ENCODE peak calls at places on chromosomes 16 and 17, in ten cellular contexts. A is fibroblast of pulmonary artery; V is activated CD8-positive, alpha-beta T cell treated with anti-CD3 and anti-CD28 coated beads for 36 hours; J is omental fat pad; Y is H1; R is upper lobe of right lung; Z is foreskin keratinocyte; M is AG04450; C is bronchial epithelial cell; I is K562. S is an unnamed sample.

GRCh38 chr16:397736-398332 is 835 bp downstream of the NME4 start:
- DNase-seq in V (peak), I (no peak), J (no peak), A (peak), C (peak), Y (peak), M (no peak), R (peak), Z (no peak), S (peak)

GRCh38 chr17:36550491-36551417 is 6.0 kb downstream of the GGNBP2 start:
- DNase-seq in V (no peak), Y (no peak), R (no peak), A (no peak), C (no peak), J (no peak), M (no peak), Z (no peak), I (no peak), S (no peak)

GRCh38 chr16:15513169-15513568 is 78.8 kb downstream of the BMERB1 start:
- DNase-seq in M (no peak), C (no peak), A (no peak), Z (no peak), R (no peak), J (no peak), I (no peak), Y (no peak), V (no peak), S (no peak)

GRCh38 chr17:57327176-57327970 is 71.0 kb downstream of the MSI2 start:
- DNase-seq in C (no peak), V (peak), M (no peak), A (no peak), I (no peak), Z (no peak), Y (no peak), J (no peak), R (no peak), S (no peak)

GRCh38 chr16:89448656-89449055 is 41.7 kb downstream of the ANKRD11 start:
- DNase-seq in Z (no peak), M (no peak), V (no peak), R (peak), A (no peak), J (no peak), Y (no peak), I (no peak), C (no peak), S (no peak)

GRCh38 chr17:57619061-57619937 is 125.8 kb downstream of the CCDC182 start:
- DNase-seq in I (no peak), J (no peak), C (no peak), A (peak), M (no peak), Z (no peak), Y (no peak), V (no peak), R (peak), S (peak)

GRCh38 chr17:44940321-44940720 is 7.3 kb downstream of the KIF18B start:
- DNase-seq in C (peak), J (no peak), R (no peak), Y (no peak), A (peak), V (no peak), M (no peak), Z (peak), I (no peak), S (peak)

GRCh38 chr17:40724656-40725055 is 21.1 kb upstream of the KRT24 start:
- DNase-seq in V (no peak), C (no peak), M (no peak), A (no peak), Y (no peak), J (no peak), I (no peak), Z (no peak), R (no peak), S (no peak)

GRCh38 chr17:44795421-44795820 is 34.7 kb downstream of the GJC1 start:
- DNase-seq in V (no peak), Y (no peak), I (no peak), Z (no peak), M (no peak), A (no peak), R (peak), C (no peak), J (no peak), S (no peak)

GRCh38 chr17:15502315-15503112 is 35.1 kb upstream of the CDRT4 start:
- DNase-seq in J (peak), Z (peak), Y (peak), R (peak), V (peak), I (peak), M (peak), A (peak), C (peak), S (peak)

GRCh38 chr16:67304006-67304405 is 22.5 kb downstream of the KCTD19 start:
- DNase-seq in J (no peak), Z (no peak), M (no peak), R (no peak), V (no peak), Y (no peak), C (no peak), A (no peak), I (no peak), S (peak)

GRCh38 chr17:63698886-63699637 is 863 bp downstream of the LIMD2 start:
- DNase-seq in Y (peak), R (peak), M (no peak), Z (no peak), V (peak), A (peak), I (no peak), C (no peak), J (no peak), S (peak)

GRCh38 chr16:67951485-67951884 is 7.6 kb upstream of the LCAT start:
- DNase-seq in J (no peak), V (no peak), C (no peak), A (no peak), R (no peak), I (no peak), M (no peak), Z (no peak), Y (no peak), S (no peak)

GRCh38 chr17:15287533-15288267 is 22.6 kb upstream of the PMP22 start:
- DNase-seq in M (no peak), I (no peak), Y (no peak), Z (no peak), R (no peak), V (no peak), C (no peak), J (no peak), A (no peak), S (peak)

GRCh38 chr17:79220201-79220714 is 145.6 kb downstream of the ENGASE start:
- DNase-seq in A (no peak), Y (no peak), C (no peak), I (no peak), R (no peak), J (no peak), V (no peak), Z (no peak), M (no peak), S (no peak)

GRCh38 chr17:34259151-34259550 is 4.1 kb downstream of the CCL2 start:
- DNase-seq in I (no peak), Y (no peak), Z (no peak), R (no peak), C (peak), M (no peak), A (peak), J (no peak), V (no peak), S (peak)

GRCh38 chr17:19461681-19462080 is 50.6 kb downstream of the RNF112 start:
- DNase-seq in Z (no peak), J (no peak), M (no peak), Y (peak), V (no peak), R (no peak), I (no peak), C (no peak), A (no peak), S (no peak)

GRCh38 chr17:72539981-72540897 is 419.4 kb downstream of the SOX9 start:
- DNase-seq in R (peak), M (no peak), V (peak), C (no peak), I (peak), J (peak), Y (peak), Z (peak), A (peak), S (peak)

GRCh38 chr16:48635199-48635718 is 25.3 kb upstream of the N4BP1 start:
- DNase-seq in R (peak), A (no peak), V (no peak), Z (no peak), J (no peak), C (no peak), I (no peak), Y (peak), M (no peak), S (no peak)

GRCh38 chr17:50511058-50511457 is 2.8 kb downstream of the MYCBPAP start:
- DNase-seq in R (no peak), C (peak), J (no peak), I (no peak), Z (no peak), A (peak), V (peak), M (no peak), Y (no peak), S (no peak)

GRCh38 chr17:50506298-50506697 is 1.9 kb upstream of the MYCBPAP start:
- DNase-seq in I (no peak), A (no peak), M (no peak), J (no peak), Y (no peak), C (no peak), Z (no peak), V (no peak), R (no peak), S (no peak)

GRCh38 chr17:50505731-50506130 is 2.5 kb upstream of the MYCBPAP start:
- DNase-seq in I (no peak), Y (no peak), M (no peak), R (no peak), V (no peak), C (peak), J (no peak), Z (peak), A (no peak), S (no peak)

GRCh38 chr17:50508573-50509460 is 578 bp downstream of the MYCBPAP start:
- DNase-seq in C (no peak), J (no peak), A (no peak), I (no peak), M (no peak), Z (no peak), V (no peak), Y (no peak), R (no peak), S (no peak)

GRCh38 chr17:50507871-50508572 is at the start of gene MYCBPAP:
- DNase-seq in I (peak), C (no peak), Y (peak), J (peak), M (peak), Z (no peak), R (peak), A (peak), V (peak), S (peak)
- TF ChIP-seq CTCF in I (no peak), C (peak), Y (no peak), J (no peak), M (peak), Z (peak), R (no peak), A (no peak), V (no peak), S (peak)

DNA sequence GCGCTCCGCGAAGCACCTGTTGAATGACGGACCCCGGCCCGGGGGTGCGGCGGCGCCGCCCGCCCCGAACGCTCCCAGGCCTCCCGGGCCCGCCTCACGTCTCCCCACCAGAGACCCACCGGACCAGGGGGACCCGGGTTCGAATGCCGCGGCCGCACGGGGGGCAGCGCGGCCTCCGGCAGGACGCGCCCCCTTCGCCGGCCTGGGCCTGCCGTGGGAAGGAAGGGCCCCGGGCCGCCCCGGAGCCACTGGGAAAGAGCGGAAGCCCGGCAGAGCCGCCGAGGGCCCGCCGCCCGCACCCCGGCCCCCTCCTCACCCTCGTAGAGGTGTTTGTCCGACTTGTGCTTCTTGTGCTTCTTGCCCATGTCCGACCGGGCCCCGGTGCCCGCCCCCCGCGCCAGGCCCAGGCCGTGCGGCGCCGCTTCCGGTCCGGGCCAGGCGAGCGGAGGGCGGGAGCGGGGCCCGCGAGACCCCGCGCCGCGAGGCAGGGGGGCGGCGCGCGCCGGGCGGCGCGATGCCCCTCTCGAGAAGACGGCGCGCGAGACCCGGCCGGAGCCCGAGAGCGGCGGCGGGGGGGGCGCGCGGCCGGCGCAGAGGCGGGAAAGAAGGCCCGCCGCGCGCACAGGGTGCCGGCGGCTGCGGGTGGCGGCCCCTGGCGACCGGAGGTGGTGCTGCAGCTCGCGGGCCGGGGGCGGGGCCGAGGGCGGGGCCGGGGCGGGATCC is at the start of gene BRD7:
- DNase-seq in A (peak), I (peak), V (peak), R (peak), J (no peak), Y (peak), M (no peak), Z (no peak), C (no peak), S (peak)
- TF ChIP-seq CTCF in A (no peak), I (peak), V (no peak), R (peak), J (no peak), Y (peak), M (peak), Z (peak), C (peak), S (peak)

GRCh38 chr16:58506241-58507194 is 6.6 kb downstream of the NDRG4 start:
- DNase-seq in Z (no peak), M (no peak), V (peak), I (no peak), A (no peak), R (no peak), Y (no peak), J (no peak), C (no peak), S (no peak)

GRCh38 chr16:58509256-58510096 is 5.8 kb upstream of the SETD6 start:
- DNase-seq in A (no peak), I (no peak), Z (no peak), J (no peak), V (peak), M (no peak), C (no peak), Y (no peak), R (peak), S (no peak)

GRCh38 chr16:58508671-58509251 is 6.6 kb upstream of the SETD6 start:
- DNase-seq in Y (no peak), C (no peak), V (no peak), M (no peak), R (peak), J (no peak), I (no peak), Z (no peak), A (no peak), S (no peak)

GRCh38 chr16:58507963-58508670 is 7.2 kb upstream of the SETD6 start:
- DNase-seq in C (no peak), A (no peak), I (no peak), M (no peak), Y (no peak), R (no peak), J (no peak), Z (no peak), V (peak), S (no peak)

DNA sequence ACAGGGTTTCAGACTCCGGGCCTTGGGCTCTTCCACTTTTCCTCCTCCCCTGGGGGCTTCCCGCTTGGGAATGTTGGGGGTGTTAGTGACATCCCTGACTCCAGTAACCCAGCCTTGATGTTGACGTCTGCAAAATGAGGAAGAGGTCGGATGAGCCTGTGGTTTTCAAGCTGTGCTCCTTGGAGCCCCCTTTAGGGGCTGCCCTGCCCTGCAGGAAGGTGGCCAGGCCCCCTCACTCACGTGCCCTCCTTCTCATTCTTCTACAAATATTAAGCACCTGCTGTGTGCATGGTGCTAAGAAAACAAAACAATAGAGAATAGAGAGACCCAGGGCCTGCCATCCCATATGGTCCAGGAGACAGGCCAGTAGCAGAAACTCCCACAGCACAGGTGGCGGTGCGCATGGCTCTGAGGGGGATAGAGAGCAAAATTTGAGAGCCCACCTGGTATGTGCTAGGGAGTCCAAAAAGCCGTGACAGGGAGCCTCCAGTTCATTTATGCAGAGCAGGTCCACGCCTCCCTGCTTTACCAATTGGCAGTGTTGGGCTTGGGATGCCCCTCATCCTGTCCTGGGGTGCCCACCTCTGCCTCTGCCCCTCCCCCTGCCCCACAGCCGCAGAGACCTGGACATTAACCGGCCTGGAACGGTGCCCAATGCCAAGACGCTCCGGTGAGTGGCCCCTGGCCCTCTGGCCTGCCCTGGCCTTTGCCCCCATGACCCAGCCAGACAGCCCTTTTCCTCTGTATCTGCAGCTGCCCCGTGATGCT is 7.4 kb downstream of the NDRG4 start:
- DNase-seq in M (no peak), Y (no peak), V (peak), J (no peak), C (no peak), I (no peak), Z (no peak), A (no peak), R (no peak), S (no peak)
- TF ChIP-seq CTCF in M (no peak), Y (no peak), V (no peak), J (no peak), C (no peak), I (no peak), Z (no peak), A (no peak), R (no peak), S (no peak)

DNA sequence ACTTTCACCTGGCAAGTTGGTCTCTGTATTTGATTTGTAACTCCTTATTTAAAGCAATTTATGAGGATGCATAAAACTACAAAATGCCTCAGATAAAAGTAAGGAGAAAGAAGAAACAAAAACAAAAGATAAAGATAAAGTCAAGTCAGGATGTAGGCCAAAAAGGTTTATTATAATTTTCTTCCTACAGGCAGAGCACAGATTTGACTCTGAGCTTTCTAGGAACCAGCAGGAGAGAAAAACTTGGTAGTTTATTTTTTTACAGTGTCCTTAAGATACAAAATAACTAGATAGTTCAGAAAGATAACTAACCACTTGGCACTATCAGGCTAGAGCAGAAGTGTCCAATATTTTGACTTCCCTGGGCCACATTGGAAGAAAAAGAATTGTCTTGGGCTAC is 16.7 kb downstream of the PAFAH1B1 start:
- DNase-seq in V (no peak), I (no peak), J (no peak), A (no peak), Z (no peak), R (no peak), C (no peak), M (no peak), Y (no peak), S (no peak)
- TF ChIP-seq CTCF in V (no peak), I (no peak), J (no peak), A (no peak), Z (no peak), R (no peak), C (no peak), M (no peak), Y (no peak), S (no peak)

DNA sequence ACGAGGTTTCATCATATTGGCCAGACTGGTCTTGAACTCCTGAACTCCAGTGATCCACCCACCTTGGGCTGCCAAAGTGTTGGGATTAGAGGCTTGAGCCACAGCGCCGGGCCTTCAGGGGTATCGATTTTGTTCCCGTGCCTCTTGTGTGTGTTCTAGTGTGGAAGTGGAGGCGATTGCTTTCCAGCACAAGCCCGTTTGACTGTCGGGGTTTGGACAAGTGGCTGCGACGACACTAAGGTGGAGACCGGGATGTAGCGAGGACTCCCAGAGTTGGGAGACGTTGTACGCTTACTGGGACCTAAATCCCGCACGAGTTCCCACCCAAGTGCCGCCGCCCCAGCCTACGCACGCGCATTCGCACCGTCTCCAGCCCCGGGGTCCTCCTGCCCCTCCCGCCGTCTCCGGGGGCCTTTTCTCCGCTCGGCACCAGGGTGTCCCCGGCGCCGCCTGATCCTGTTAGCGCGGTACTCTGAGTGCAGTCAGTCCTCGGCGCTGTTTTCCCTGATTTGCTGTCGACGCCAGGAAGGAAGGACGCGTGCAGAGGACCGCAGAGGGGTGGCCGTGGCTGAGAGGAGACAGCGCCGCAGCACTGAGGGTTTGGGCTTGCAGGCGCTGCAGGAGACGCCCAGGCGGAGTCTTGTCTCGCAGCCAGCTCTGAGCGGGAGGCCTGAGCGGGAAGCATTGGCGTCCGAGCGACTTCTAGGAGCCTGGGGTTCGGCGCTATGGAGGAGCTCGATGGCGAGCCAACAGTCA is at the start of gene NUP85:
- DNase-seq in A (peak), Z (peak), I (peak), C (peak), V (peak), J (peak), R (peak), Y (peak), M (peak), S (peak)
- TF ChIP-seq CTCF in A (no peak), Z (no peak), I (no peak), C (no peak), V (no peak), J (no peak), R (no peak), Y (no peak), M (no peak), S (no peak)

S was measured in AG10803.